ENCODE peak calls at places on chromosomes 3 and 15, in four cellular contexts. F is IMR-90, T is GM12878, M is K562. Y is an unnamed sample. For H3K4me1, the result is how much of the 10 kb centered on the place peaks cover.

GRCh38 chr3:69893274-69893673 is 106.3 kb upstream of the SAMMSON start:
- DNase-seq in F (no peak), T (no peak), M (no peak), Y (no peak)

GRCh38 chr15:52765779-52766178 is 24.4 kb downstream of the ONECUT1 start:
- DNase-seq in F (peak), T (no peak), M (no peak), Y (no peak)

GRCh38 chr15:47196057-47196456 is 521.2 kb upstream of the SEMA6D start:
- DNase-seq in F (peak), T (peak), M (peak), Y (peak)

GRCh38 chr3:116863842-116864626 is 154.5 kb downstream of the TUSC7 start:
- DNase-seq in F (peak), T (peak), M (peak), Y (peak)

GRCh38 chr3:186653079-186653710 is 12.6 kb upstream of the HRG start:
- DNase-seq in F (no peak), T (peak), M (no peak), Y (no peak)

GRCh38 chr15:67165653-67166260 is 88.7 kb downstream of the AAGAB start:
- DNase-seq in F (no peak), T (no peak), M (no peak), Y (no peak)

GRCh38 chr3:181311186-181311585 is 321.6 kb upstream of the DNAJC19 start:
- DNase-seq in F (no peak), T (no peak), M (no peak), Y (no peak)

GRCh38 chr3:52218454-52218853 is 7.0 kb downstream of the TLR9 start:
- DNase-seq in F (no peak), T (no peak), M (peak), Y (no peak)

GRCh38 chr3:123198352-123198751 is 3.4 kb upstream of the SEC22A start:
- DNase-seq in F (no peak), T (no peak), M (no peak), Y (no peak)

GRCh38 chr15:74788716-74789151 is 6.9 kb downstream of the CSK start:
- DNase-seq in F (no peak), T (peak), M (no peak), Y (no peak)

GRCh38 chr15:68420186-68420684 is 11.7 kb downstream of the ITGA11 start:
- DNase-seq in F (no peak), T (no peak), M (no peak), Y (no peak)

GRCh38 chr15:40282144-40282869 is 557 bp downstream of the ANKRD63 start:
- DNase-seq in F (no peak), T (no peak), M (peak), Y (peak)
- TF ChIP-seq ELK1 in F (no peak), T (no peak), M (no peak), Y (no peak)

DNA sequence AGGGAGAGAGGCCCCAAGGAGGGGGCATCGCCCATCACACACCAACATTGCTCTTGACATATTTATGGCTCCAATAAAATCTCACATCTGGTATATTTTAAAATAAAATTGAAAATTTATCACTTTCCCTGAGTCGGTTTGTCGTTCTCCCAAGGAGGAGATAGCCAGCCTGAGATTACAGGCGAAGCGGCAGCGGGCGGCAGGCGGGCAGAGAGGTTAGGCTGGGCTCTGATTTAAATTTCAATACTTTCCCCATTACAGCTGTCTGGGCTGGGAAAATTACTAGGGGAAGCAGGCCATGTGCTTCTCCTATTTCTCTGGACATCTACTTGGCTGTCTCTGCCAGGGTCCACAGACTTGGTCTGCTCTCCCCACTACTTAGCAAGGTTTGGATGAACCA is 98.7 kb downstream of the LINGO1 start:
- DNase-seq in F (no peak), T (no peak), M (no peak), Y (no peak)
- H3K4me1 ChIP-seq in F (under half), T (under half), M (under half), Y (under half)

DNA sequence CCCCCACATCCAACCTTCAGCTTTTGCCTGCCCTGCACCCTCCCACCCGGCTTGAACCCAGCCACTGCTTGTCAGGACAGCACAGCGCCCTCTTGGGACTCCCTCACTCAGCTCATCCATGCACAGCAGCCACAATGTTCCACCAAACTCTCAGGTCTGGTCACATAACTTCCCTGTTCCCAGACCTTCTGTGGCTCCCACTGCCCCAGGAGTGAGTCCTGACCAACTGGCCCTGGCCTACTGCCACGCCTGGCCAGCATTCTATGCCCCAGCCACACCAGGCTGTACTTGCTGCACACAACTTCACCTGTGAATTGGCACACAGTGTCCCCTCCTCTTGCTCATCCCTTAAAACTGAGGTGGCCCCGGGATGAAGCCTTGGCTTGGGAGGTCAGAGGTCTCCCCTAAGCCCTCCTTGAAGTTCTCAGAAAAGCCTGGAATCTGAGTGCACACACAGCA is 21.0 kb downstream of the PLXNB1 start:
- DNase-seq in F (no peak), T (no peak), M (peak), Y (no peak)
- TF ChIP-seq ELK1 in F (no peak), T (no peak), M (no peak), Y (no peak)

DNA sequence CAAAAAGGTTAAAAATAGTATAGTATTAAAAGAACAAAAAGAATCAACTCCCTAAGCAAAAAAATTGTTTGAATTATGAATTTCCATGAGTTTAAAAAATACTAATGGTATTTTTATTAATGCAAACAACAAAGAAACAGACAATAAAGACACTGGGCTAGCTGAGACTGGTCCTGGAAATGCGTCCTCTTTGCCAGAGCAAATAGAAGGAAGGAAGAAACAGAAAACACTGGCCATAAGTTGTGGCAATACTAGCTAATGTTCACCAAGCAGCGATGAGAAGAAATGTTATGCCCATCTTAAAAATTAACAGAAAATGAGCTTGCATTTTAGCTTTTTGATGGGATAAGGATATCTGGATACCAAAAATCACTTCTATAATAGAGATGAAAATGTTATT is 88.6 kb downstream of the TBL1XR1 start:
- DNase-seq in F (no peak), T (no peak), M (no peak), Y (no peak)
- H3K4me1 ChIP-seq in F (under half), T (under half), M (under half), Y (half or more)

DNA sequence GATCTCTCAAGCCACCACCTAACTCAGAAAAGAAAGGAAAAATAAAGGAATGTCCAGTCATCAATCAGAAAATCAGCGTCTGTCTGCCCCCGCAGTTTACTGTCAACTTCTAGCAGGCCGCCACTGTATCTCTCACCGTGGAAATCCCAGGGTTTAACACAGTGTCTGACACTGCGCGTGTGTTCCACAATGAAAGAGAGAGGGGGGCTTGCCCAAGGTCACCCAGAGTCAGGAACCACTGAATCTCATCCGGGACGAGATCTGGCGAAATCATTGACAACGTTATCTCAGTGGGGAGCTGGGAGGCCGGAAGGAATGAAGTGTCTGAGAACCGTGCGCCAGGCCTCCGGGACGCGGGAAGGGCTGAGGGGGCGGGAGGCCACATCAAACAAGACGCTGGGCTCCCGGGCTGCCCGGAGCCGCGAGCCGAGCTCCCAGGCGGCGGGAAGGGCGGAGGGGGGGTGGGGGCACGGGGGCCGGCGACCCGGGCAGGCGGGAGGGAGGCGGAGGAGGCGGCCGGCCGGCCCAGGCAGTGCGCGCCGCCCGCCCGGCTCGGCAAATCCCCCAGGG is 2.2 kb upstream of the HES1 start:
- DNase-seq in F (peak), T (no peak), M (peak), Y (peak)
- TF ChIP-seq ELK1 in F (no peak), T (no peak), M (no peak), Y (no peak)

DNA sequence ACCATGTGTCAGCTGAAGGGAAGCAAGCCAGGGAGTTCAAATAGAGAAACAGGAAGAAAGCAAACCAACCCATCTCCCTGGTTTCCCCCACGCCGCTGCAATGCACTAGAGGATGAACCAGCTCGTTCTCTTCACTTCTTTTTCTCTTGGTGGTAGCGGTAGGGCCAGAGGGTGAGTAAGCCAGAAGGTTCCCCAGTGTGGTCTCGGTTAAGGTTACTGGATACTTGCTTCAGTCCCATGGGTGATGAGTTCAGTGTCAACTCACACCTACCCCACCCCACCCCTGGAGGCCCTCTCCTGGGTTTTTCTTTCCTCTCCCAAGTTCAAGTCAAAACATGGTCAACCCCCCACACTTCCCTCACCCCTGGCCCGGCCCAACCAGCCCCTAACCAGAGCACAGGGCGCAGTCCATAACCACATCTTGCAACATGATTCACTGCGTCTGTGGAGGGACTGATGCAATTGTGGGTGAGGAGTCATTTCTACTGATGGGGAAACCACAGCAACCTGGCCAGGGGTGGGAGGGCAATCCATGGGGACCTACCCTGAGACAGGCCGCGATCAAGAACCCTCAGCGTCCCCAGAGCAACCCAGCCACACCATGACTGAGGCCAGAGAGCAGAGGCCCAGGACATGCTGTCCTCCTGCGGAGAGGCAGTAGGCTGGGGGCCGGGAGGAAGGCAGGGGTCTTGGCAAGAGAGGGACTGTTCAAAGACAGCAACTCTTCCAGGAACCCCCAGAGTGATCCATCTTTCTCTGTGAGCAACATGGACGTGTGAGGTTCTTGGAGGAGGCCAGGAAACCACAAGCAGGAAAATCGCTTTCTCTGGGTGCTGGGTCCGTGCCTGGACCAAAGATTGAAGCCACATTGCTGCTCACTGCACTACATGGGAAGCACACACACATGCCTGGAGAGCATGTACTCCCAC is 276.6 kb downstream of the UACA start:
- DNase-seq in F (peak), T (peak), M (no peak), Y (no peak)
- H3K4me1 ChIP-seq in F (under half), T (under half), M (under half), Y (under half)

DNA sequence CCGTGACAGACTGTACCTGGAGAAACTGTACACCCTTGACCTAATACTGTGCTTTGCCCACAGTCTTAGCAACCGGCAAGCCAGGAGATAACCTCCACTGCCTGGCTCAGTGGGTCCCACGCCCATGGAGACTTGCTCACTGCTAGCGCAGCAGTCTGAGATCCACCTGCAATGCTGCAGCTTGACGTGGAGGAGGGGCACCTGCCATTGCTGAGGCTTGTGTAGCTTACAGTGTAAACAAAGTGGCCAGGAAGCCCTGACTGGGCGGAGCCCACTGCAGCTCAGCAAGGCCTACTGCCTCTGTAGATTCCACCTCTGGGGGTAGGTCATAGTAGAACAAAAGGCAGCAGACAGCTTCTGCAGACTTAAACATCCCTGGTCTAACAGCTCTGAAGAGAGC is 189.3 kb downstream of the EDEM1 start:
- DNase-seq in F (no peak), T (no peak), M (no peak), Y (no peak)
- TF ChIP-seq ELK1 in F (no peak), T (no peak), M (no peak), Y (no peak)

GRCh38 chr15:37087050-37087691 is 13.2 kb downstream of the MEIS2 start:
- DNase-seq in F (no peak), T (no peak), M (no peak), Y (no peak)
- H3K4me1 ChIP-seq in F (under half), T (under half), M (under half), Y (under half)

GRCh38 chr3:31920310-31920709 is 60.8 kb downstream of the OSBPL10 start:
- DNase-seq in F (no peak), T (no peak), M (no peak), Y (no peak)

GRCh38 chr3:31925271-31925630 is 55.8 kb downstream of the OSBPL10 start:
- DNase-seq in F (no peak), T (no peak), M (no peak), Y (no peak)

GRCh38 chr3:31921833-31922232 is 59.2 kb downstream of the OSBPL10 start:
- DNase-seq in F (no peak), T (no peak), M (no peak), Y (no peak)

GRCh38 chr3:31924628-31925270 is 56.3 kb downstream of the OSBPL10 start:
- DNase-seq in F (no peak), T (no peak), M (no peak), Y (no peak)

GRCh38 chr3:31922962-31923361 is 58.1 kb downstream of the OSBPL10 start:
- DNase-seq in F (no peak), T (no peak), M (no peak), Y (no peak)
- TF ChIP-seq ELK1 in F (no peak), T (no peak), M (no peak), Y (no peak)